ENCODE peak calls at places on chromosomes 4 and X, in four cellular contexts. K is omental fat pad, Y is Calu3, T is cardiac muscle cell. V is an unnamed sample.

GRCh38 chr4:159552979-159553768 is 450.3 kb downstream of the RAPGEF2 start:
- DNase-seq in T (no peak), K (no peak), Y (no peak), V (no peak)

GRCh38 chrX:21376636-21377035 is 2.4 kb downstream of the CNKSR2 start:
- DNase-seq in T (no peak), K (no peak), Y (no peak), V (no peak)

GRCh38 chrX:4656419-4656818 is 943.0 kb upstream of the PRKX start:
- DNase-seq in Y (peak; percentile 77), K (no peak), T (no peak), V (no peak)

GRCh38 chr4:25814323-25814722 is 48.5 kb downstream of the SEL1L3 start:
- DNase-seq in T (no peak), Y (no peak), K (no peak), V (no peak)

GRCh38 chrX:76109654-76110053 is 63.2 kb upstream of the PBDC1 start:
- DNase-seq in K (no peak), T (no peak), Y (no peak), V (no peak)

GRCh38 chr4:23333946-23334878 is 555.6 kb downstream of the PPARGC1A start:
- DNase-seq in T (peak; percentile 9), K (no peak), Y (peak; percentile 35), V (peak; percentile 52)

GRCh38 chr4:6748286-6748685 is 32.3 kb downstream of the BLOC1S4 start:
- DNase-seq in Y (no peak), T (no peak), K (no peak), V (no peak)

GRCh38 chr4:2761035-2761923 is 5.1 kb upstream of the TNIP2 start:
- DNase-seq in T (no peak), Y (peak; percentile 57), K (no peak), V (peak; percentile 59)

GRCh38 chrX:140764401-140764919 is 54.9 kb downstream of the LINC00632 start:
- DNase-seq in Y (no peak), T (peak; percentile 57), K (no peak), V (peak; percentile 21)

GRCh38 chr4:1209821-1210220 is 37.4 kb upstream of the SPON2 start:
- DNase-seq in K (no peak), Y (no peak), T (peak; percentile 60), V (no peak)

GRCh38 chr4:75891611-75892010 is 10.6 kb downstream of the PPEF2 start:
- DNase-seq in K (no peak), Y (no peak), T (no peak), V (no peak)

GRCh38 chr4:41852229-41852628 is 83.0 kb upstream of the TMEM33 start:
- DNase-seq in K (no peak), T (no peak), Y (no peak), V (no peak)

GRCh38 chrX:150257348-150258175 is 105.6 kb upstream of the MAMLD1 start:
- DNase-seq in T (no peak), Y (no peak), K (no peak), V (no peak)

GRCh38 chr4:93747220-93747619 is 81.3 kb upstream of the ATOH1 start:
- DNase-seq in T (no peak), Y (no peak), K (no peak), V (no peak)

GRCh38 chrX:36214924-36215323 is 295.4 kb downstream of the CFAP47 start:
- DNase-seq in Y (no peak), K (no peak), T (no peak), V (no peak)

GRCh38 chr4:113760094-113760851 is 1.3 kb downstream of the CAMK2D start:
- DNase-seq in T (peak; percentile 44), K (peak; percentile 43), Y (no peak), V (peak; percentile 63)

GRCh38 chrX:48573690-48574269 is 504 bp upstream of the RBM3 start:
- DNase-seq in T (no peak), K (no peak), Y (no peak), V (peak; percentile 54)

GRCh38 chrX:144916785-144917184 is 330.5 kb upstream of the SPANXN1 start:
- DNase-seq in T (no peak), K (no peak), Y (no peak), V (no peak)

GRCh38 chrX:1577845-1578244 is 13.6 kb upstream of the AKAP17A start:
- DNase-seq in Y (no peak), T (no peak), K (no peak), V (no peak)

GRCh38 chr4:73668806-73669205 is 48.6 kb upstream of the RASSF6 start:
- DNase-seq in K (no peak), Y (no peak), T (no peak), V (no peak)

GRCh38 chr4:96352051-96352517 is 512.2 kb downstream of the PDHA2 start:
- DNase-seq in T (peak; percentile 36), K (no peak), Y (peak; percentile 36), V (peak; percentile 8)
- TF ChIP-seq CTCF in T (peak; percentile 48), K (no peak), Y (no peak), V (no peak)

GRCh38 chr4:77538144-77538543 is 67.5 kb upstream of the CXCL13 start:
- DNase-seq in K (no peak), T (no peak), Y (peak; percentile 2), V (peak; percentile 7)
- TF ChIP-seq CTCF in K (no peak), T (no peak), Y (no peak), V (no peak)

GRCh38 chr4:141223418-141223817 is 2.7 kb downstream of the ZNF330 start:
- DNase-seq in T (no peak), Y (no peak), K (no peak), V (no peak)

GRCh38 chr4:141215972-141216761 is 4.5 kb upstream of the ZNF330 start:
- DNase-seq in K (no peak), T (no peak), Y (no peak), V (no peak)

GRCh38 chr4:141220271-141220654 is 432 bp upstream of the ZNF330 start:
- DNase-seq in Y (no peak), T (no peak), K (no peak), V (no peak)

GRCh38 chr4:141215030-141215429 is 5.7 kb upstream of the ZNF330 start:
- DNase-seq in K (no peak), Y (no peak), T (peak; percentile 40), V (no peak)

DNA sequence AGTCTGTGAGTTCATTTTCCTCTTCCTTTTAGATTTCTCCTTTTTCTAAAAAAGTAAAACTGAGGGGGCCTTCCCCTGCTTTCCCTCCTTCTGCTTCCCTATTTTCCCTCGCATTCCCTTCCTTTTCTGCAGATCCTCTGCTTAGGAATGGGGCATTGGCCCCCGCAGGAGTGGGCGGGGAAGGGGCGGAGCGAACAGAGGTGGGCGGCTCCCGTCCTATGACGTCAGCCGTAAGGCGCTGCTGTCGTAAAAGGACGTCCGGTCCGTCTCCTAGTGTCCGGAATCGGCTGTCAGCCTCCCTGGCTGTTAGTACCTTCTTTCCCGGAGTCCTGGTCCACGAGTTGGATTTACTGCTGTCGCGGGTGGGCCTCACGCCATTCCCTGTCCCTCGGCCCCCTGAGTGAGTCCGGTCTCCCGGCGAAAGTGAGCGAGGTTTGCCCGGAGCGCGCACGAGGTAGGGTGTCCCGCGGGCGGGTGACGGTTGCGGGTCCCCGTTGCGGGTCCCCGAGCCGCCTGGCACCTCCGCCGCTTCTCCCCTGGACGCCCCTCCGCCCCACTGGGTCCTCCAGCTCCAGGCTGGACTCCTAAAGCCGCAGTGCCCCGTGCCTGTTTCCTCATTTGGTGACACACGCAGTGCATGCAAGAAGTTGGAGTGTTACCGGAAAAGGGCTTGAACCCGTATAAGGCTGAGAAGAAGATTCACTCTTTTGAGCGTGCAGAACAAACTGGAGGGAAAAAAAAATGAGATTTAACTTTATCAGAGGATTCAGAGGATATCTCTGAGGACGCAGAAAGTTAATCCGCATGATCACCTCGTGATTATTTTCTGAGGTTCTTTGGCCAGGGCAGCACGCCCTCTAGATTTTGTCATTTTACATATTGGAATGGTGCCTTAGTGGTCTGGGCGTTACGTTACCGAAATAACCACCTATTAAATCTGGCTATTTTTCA is at the start of gene ZNF330:
- DNase-seq in Y (peak; percentile 91), T (peak; percentile 89), K (peak; percentile 94), V (peak; percentile 89)
- TF ChIP-seq CTCF in Y (no peak), T (peak; percentile 24), K (no peak), V (peak; percentile 15)

GRCh38 chr4:123349401-123350190 is 47.0 kb upstream of the SPRY1 start:
- DNase-seq in K (no peak), Y (no peak), T (no peak), V (no peak)

GRCh38 chr4:123351713-123352112 is 44.9 kb upstream of the SPRY1 start:
- DNase-seq in T (no peak), K (no peak), Y (peak; percentile 4), V (no peak)

GRCh38 chr4:123350726-123351125 is 45.9 kb upstream of the SPRY1 start:
- DNase-seq in Y (no peak), T (no peak), K (no peak), V (no peak)

GRCh38 chr4:123352240-123352945 is 44.2 kb upstream of the SPRY1 start:
- DNase-seq in K (no peak), T (no peak), Y (no peak), V (no peak)

DNA sequence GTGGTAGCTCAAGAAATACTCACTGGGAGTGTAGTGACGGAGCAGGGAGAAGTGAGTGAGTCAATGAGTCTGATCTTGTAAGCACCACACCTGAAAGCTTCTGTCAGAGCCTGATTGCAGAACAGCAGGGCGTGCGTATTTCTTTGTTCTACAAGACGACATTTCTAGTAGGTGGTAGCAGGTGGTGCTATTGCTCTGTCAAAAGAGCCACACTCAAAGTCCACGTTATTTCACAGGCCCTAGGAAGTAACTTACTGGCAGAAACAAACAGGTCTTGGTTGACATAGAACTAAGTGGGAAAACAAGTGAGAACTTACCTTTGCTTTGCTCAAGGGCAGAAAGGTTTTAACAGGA is 46.4 kb upstream of the SPRY1 start:
- DNase-seq in K (no peak), Y (peak; percentile 19), T (peak; percentile 46), V (peak; percentile 8)
- TF ChIP-seq CTCF in K (no peak), Y (no peak), T (no peak), V (peak; percentile 12)

GRCh38 chrX:106035064-106035463 is 3.5 kb downstream of the SERPINA7 start:
- DNase-seq in Y (no peak), T (peak; percentile 21), K (no peak), V (no peak)
- TF ChIP-seq CTCF in Y (no peak), T (peak; percentile 42), K (no peak), V (no peak)

GRCh38 chrX:146278381-146278780 is 460.8 kb downstream of the SLITRK2 start:
- DNase-seq in K (no peak), T (peak; percentile 23), Y (no peak), V (no peak)
- TF ChIP-seq CTCF in K (no peak), T (no peak), Y (no peak), V (no peak)

GRCh38 chr4:44447563-44448504 is 775 bp downstream of the KCTD8 start:
- DNase-seq in T (peak; percentile 59), Y (no peak), K (no peak), V (peak; percentile 1)
- TF ChIP-seq CTCF in T (no peak), Y (no peak), K (no peak), V (no peak)

GRCh38 chrX:119986203-119986602 is 42.7 kb upstream of the NKAP start:
- DNase-seq in K (no peak), Y (no peak), T (no peak), V (no peak)
- TF ChIP-seq CTCF in K (no peak), Y (no peak), T (no peak), V (no peak)

DNA sequence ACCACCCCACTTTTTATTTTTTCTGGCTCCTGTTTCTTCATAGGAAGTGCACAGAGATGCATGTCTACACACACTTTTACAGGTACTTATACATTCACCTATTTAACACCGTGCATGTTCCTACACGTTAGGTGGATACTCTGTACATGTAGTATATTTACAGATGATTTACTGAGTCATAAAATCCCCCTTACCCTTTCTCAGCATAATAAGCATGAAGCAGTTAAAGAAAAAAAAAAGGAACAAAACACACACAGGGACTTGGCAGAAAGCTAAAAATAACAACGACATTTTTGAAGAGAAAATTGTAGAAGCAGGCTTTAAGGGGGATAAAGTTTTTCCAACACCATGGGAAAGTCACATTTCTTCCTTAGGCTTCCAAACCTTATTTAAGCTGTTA is 96.4 kb upstream of the IQCM start:
- DNase-seq in K (no peak), Y (no peak), T (no peak), V (no peak)
- TF ChIP-seq CTCF in K (no peak), Y (no peak), T (no peak), V (no peak)